ENCODE peak calls at places on chromosomes 11 and 22, in four cellular contexts. N is transverse colon, X is HCT116, B is dorsolateral prefrontal cortex. K is an unnamed sample.

GRCh38 chr11:8258771-8259170 is 4.9 kb downstream of the LMO1 start:
- DNase-seq in N (no peak), X (no peak), B (no peak), K (no peak)

GRCh38 chr11:64713781-64714363 is 9.1 kb downstream of the NRXN2 start:
- DNase-seq in N (no peak), X (no peak), B (no peak), K (no peak)

GRCh38 chr11:90426442-90426841 is 203.6 kb upstream of the CHORDC1 start:
- DNase-seq in N (no peak), X (no peak), B (no peak), K (no peak)

GRCh38 chr11:133618500-133618899 is 86.2 kb upstream of the OPCML start:
- DNase-seq in N (no peak), X (no peak), B (no peak), K (no peak)

GRCh38 chr11:133787379-133788103 is 57.8 kb downstream of the SPATA19 start:
- DNase-seq in N (peak; percentile 9), X (no peak), B (no peak), K (no peak)

GRCh38 chr11:111585371-111585770 is 16.9 kb upstream of the SIK2 start:
- DNase-seq in N (no peak), X (no peak), B (no peak), K (no peak)

GRCh38 chr22:41775976-41776375 is 24.5 kb upstream of the CCDC134 start:
- DNase-seq in N (no peak), X (no peak), B (no peak), K (no peak)

GRCh38 chr11:17972987-17973386 is 39.9 kb downstream of the SERGEF start:
- DNase-seq in N (peak; percentile 10), X (peak; percentile 60), B (peak; percentile 87), K (no peak)

GRCh38 chr22:25827415-25827814 is 85.4 kb downstream of the MYO18B start:
- DNase-seq in N (no peak), X (no peak), B (peak; percentile 42), K (no peak)

GRCh38 chr11:73800407-73800806 is 12.7 kb downstream of the MRPL48 start:
- DNase-seq in N (no peak), X (no peak), B (no peak), K (no peak)

GRCh38 chr11:44608654-44609027 is 43.2 kb downstream of the CD82 start:
- DNase-seq in N (no peak), X (no peak), B (no peak), K (no peak)

GRCh38 chr11:130178992-130179391 is 19.4 kb downstream of the ST14 start:
- DNase-seq in N (no peak), X (no peak), B (no peak), K (no peak)

GRCh38 chr11:31887180-31887579 is 76.1 kb upstream of the PAX6 start:
- DNase-seq in N (no peak), X (peak; percentile 18), B (no peak), K (no peak)

GRCh38 chr11:11403763-11404725 is 51.0 kb upstream of the CSNK2A3 start:
- DNase-seq in N (no peak), X (no peak), B (no peak), K (no peak)

GRCh38 chr11:66119348-66120133 is 49.5 kb downstream of the PACS1 start:
- DNase-seq in N (no peak), X (peak; percentile 55), B (no peak), K (no peak)

GRCh38 chr22:24325105-24325757 is 54.6 kb downstream of the SPECC1L start:
- DNase-seq in N (no peak), X (no peak), B (no peak), K (no peak)

GRCh38 chr11:84300112-84300511 is 1013.9 kb upstream of the CCDC90B start:
- DNase-seq in N (no peak), X (no peak), B (no peak), K (no peak)

GRCh38 chr11:117822031-117822521 is 2.5 kb downstream of the FXYD2 start:
- DNase-seq in N (peak; percentile 49), X (no peak), B (peak; percentile 53), K (no peak)

GRCh38 chr11:119904636-119905035 is 175.6 kb upstream of the NECTIN1 start:
- DNase-seq in N (peak; percentile 50), X (no peak), B (no peak), K (no peak)
- H3K27ac ChIP-seq in N (peak overlapping the region; percentile 84), X (no peak overlapping the region), B (no peak overlapping the region), K (no peak overlapping the region)

DNA sequence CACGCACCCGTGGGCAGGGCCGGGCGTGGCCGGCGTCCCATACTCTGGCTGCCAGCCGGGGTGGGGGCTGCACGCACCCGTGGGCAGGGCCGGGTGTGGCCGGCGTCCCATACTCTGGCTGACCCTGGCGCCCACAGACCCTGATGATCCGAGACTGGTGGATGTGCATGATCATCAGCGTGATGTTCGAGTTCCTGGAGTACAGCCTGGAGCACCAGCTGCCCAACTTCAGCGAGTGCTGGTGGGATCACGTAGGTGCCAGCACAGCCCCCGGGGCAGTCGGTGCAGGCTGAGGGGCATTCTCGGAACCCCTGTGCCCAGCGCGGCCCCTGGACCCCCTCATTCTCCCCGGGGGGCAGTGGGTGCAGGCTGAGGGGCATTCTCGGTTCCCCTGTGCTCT is 19.0 kb downstream of the RNH1 start:
- DNase-seq in N (no peak), X (no peak), B (no peak), K (no peak)
- H3K27ac ChIP-seq in N (no peak overlapping the region), X (no peak overlapping the region), B (no peak overlapping the region), K (peak overlapping the region; percentile 40)

GRCh38 chr22:37525746-37526350 is 6.6 kb upstream of the CARD10 start:
- DNase-seq in N (no peak), X (no peak), B (no peak), K (no peak)
- H3K27ac ChIP-seq in N (no peak overlapping the region), X (peak overlapping the region; percentile 82), B (no peak overlapping the region), K (no peak overlapping the region)

GRCh38 chr22:29821790-29822130 is 16.3 kb downstream of the ASCC2 start:
- DNase-seq in N (no peak), X (no peak), B (no peak), K (no peak)
- H3K27ac ChIP-seq in N (peak overlapping the region; percentile 53), X (no peak overlapping the region), B (peak overlapping the region; percentile 36), K (no peak overlapping the region)

GRCh38 chr22:38503021-38503420 is 3.1 kb downstream of the DDX17 start:
- DNase-seq in N (no peak), X (no peak), B (no peak), K (no peak)
- H3K27ac ChIP-seq in N (peak overlapping the region; percentile 99), X (no peak overlapping the region), B (no peak overlapping the region), K (no peak overlapping the region)

DNA sequence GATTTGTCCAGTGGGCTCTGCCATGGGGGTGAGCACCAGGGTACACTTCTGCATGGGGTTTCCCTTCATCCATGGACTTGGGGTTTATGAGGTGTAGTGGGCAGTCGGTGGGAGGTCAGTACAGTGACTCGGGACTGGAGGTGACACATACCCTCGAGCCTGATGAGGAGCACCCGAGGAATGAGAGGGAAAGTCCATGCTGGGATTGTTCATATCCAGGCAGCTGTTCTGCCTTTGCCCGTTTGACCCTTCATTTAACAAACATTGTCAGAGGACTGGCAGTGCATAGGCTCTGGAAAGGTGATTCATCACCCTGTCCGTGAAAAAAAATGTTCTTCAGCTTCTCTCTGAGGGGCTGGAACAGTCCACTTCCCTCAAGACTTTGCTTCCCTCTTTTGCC is 2.7 kb downstream of the NAV2 start:
- DNase-seq in N (no peak), X (no peak), B (no peak), K (no peak)
- H3K27ac ChIP-seq in N (peak overlapping the region; percentile 92), X (no peak overlapping the region), B (peak overlapping the region; percentile 87), K (peak overlapping the region; percentile 64)